ENCODE peak calls at places on chromosomes 16 and 17, in six cellular contexts. E is activated T-cell treated with anti-CD3 and anti-CD28 coated beads, Interleukin-2, amount 50 U/mL, for 48 hours; X is fibroblast of mammary gland; V is colonic mucosa; Z is activated naive CD8-positive, alpha-beta T cell treated with anti-CD3 and anti-CD28 coated beads, Interleukin-2, amount 10 ng/mL, durations not matched to agents 7 days and 5 days; B is brain pericyte. W is an unnamed sample.

GRCh38 chr17:11899494-11899893 is 97.8 kb downstream of the ZNF18 start:
- DNase-seq in X (no peak), V (no peak), B (no peak), Z (no peak), E (no peak), W (no peak)

GRCh38 chr16:54812229-54812628 is 118.4 kb upstream of the IRX5 start:
- DNase-seq in X (peak), Z (no peak), B (no peak), E (no peak), V (no peak), W (no peak)

GRCh38 chr16:70735141-70735979 is 49.5 kb upstream of the MTSS2 start:
- DNase-seq in X (peak), Z (no peak), B (peak), V (no peak), E (no peak), W (peak)

GRCh38 chr16:25691519-25692091 is at the start of gene HS3ST4:
- DNase-seq in X (no peak), V (no peak), B (no peak), Z (no peak), E (no peak), W (no peak)

GRCh38 chr16:85573696-85574641 is 39.2 kb upstream of the GSE1 start:
- DNase-seq in E (no peak), B (peak), X (peak), Z (no peak), V (no peak), W (no peak)

GRCh38 chr17:67359960-67360817 is 6.2 kb downstream of the PSMD12 start:
- DNase-seq in B (no peak), V (no peak), E (no peak), X (peak), Z (no peak), W (no peak)

GRCh38 chr17:56708670-56709410 is 115.3 kb downstream of the NOG start:
- DNase-seq in X (no peak), Z (no peak), E (no peak), V (no peak), B (no peak), W (no peak)

GRCh38 chr16:10877472-10877946 is 507 bp downstream of the CIITA start:
- DNase-seq in V (no peak), E (no peak), X (no peak), B (no peak), Z (no peak), W (no peak)

GRCh38 chr17:15307686-15308085 is 33.7 kb downstream of the TEKT3 start:
- DNase-seq in B (no peak), V (no peak), Z (no peak), E (no peak), X (peak), W (no peak)

GRCh38 chr16:84302111-84302954 is 7.7 kb downstream of the WFDC1 start:
- DNase-seq in V (no peak), X (no peak), B (no peak), E (no peak), Z (no peak), W (no peak)

GRCh38 chr17:53420035-53420641 is 402.6 kb upstream of the KIF2B start:
- DNase-seq in B (no peak), X (no peak), V (no peak), E (no peak), Z (no peak), W (no peak)

GRCh38 chr16:70575376-70575775 is 51.8 kb downstream of the SF3B3 start:
- DNase-seq in B (no peak), V (no peak), Z (no peak), X (no peak), E (no peak), W (no peak)

GRCh38 chr17:31581022-31581483 is 189.6 kb downstream of the RAB11FIP4 start:
- DNase-seq in X (peak), V (no peak), E (no peak), Z (no peak), B (peak), W (peak)

GRCh38 chr17:21452377-21453143 is 76.4 kb downstream of the KCNJ12 start:
- DNase-seq in V (peak), E (peak), Z (peak), X (peak), B (peak), W (peak)

GRCh38 chr17:60087882-60088669 is 9.4 kb upstream of the HEATR6 start:
- DNase-seq in Z (no peak), B (peak), E (no peak), V (peak), X (peak), W (no peak)

GRCh38 chr16:68776821-68777485 is 39.9 kb downstream of the CDH1 start:
- DNase-seq in V (no peak), E (no peak), Z (no peak), B (no peak), X (no peak), W (no peak)

GRCh38 chr17:8163978-8164814 is 1.4 kb upstream of the VAMP2 start:
- DNase-seq in X (peak), B (no peak), E (peak), V (peak), Z (peak), W (no peak)

GRCh38 chr16:55710466-55710865 is 54.7 kb downstream of the SLC6A2 start:
- DNase-seq in E (no peak), B (no peak), Z (no peak), X (no peak), V (no peak), W (no peak)

GRCh38 chr16:51500306-51500705 is 349.2 kb upstream of the SALL1 start:
- DNase-seq in E (no peak), B (no peak), Z (no peak), X (peak), V (no peak), W (no peak)

GRCh38 chr16:49601541-49601940 is 227.9 kb downstream of the C16orf78 start:
- DNase-seq in Z (no peak), B (no peak), V (no peak), E (no peak), X (no peak), W (no peak)

GRCh38 chr17:32517982-32518381 is 31.2 kb downstream of the CDK5R1 start:
- DNase-seq in B (no peak), E (no peak), X (no peak), V (no peak), Z (no peak), W (no peak)

GRCh38 chr16:21028728-21029127 is 121.9 kb downstream of the DNAH3 start:
- DNase-seq in B (no peak), V (no peak), X (peak), Z (no peak), E (no peak), W (no peak)

GRCh38 chr17:63842173-63842539 is 329 bp downstream of the SMARCD2 start:
- DNase-seq in V (peak), E (no peak), X (no peak), B (no peak), Z (no peak), W (no peak)

GRCh38 chr17:28735242-28735722 is 6.7 kb downstream of the NEK8 start:
- DNase-seq in V (no peak), E (no peak), Z (no peak), B (no peak), X (no peak), W (no peak)

GRCh38 chr17:13725286-13725990 is 123.7 kb upstream of the HS3ST3A1 start:
- DNase-seq in B (no peak), E (no peak), V (no peak), X (peak), Z (no peak), W (peak)

GRCh38 chr16:74322301-74322710 is 25.7 kb downstream of the PSMD7 start:
- DNase-seq in B (no peak), X (no peak), V (no peak), E (no peak), Z (no peak), W (no peak)

GRCh38 chr16:15897834-15898254 is 9.4 kb upstream of the CEP20 start:
- DNase-seq in E (peak), V (no peak), B (no peak), Z (no peak), X (peak), W (peak)

GRCh38 chr17:35185849-35186248 is 8.3 kb downstream of the SLC35G3 start:
- DNase-seq in V (no peak), Z (no peak), B (no peak), E (no peak), X (no peak), W (no peak)

GRCh38 chr17:59160203-59161025 is 4.9 kb downstream of the PRR11 start:
- DNase-seq in X (no peak), Z (no peak), B (no peak), V (no peak), E (no peak), W (no peak)

GRCh38 chr17:48427598-48427997 is 2.4 kb downstream of the SKAP1 start:
- DNase-seq in V (no peak), E (peak), X (no peak), Z (peak), B (no peak), W (no peak)

GRCh38 chr17:49738456-49739163 is 25.3 kb downstream of the FAM117A start:
- DNase-seq in Z (no peak), V (no peak), E (no peak), X (no peak), B (no peak), W (no peak)

GRCh38 chr16:88357306-88358032 is 25.3 kb upstream of the ZNF469 start:
- DNase-seq in X (no peak), Z (no peak), V (no peak), E (no peak), B (no peak), W (no peak)

GRCh38 chr17:56292628-56293027 is 139.4 kb downstream of the ANKFN1 start:
- DNase-seq in X (peak), B (no peak), Z (no peak), E (no peak), V (no peak), W (no peak)

GRCh38 chr17:72385482-72385881 is 264.7 kb downstream of the SOX9 start:
- DNase-seq in V (no peak), X (no peak), Z (no peak), E (no peak), B (no peak), W (no peak)

GRCh38 chr16:28477311-28477920 is 5.3 kb upstream of the NPIPB7 start:
- DNase-seq in V (peak), E (no peak), Z (peak), B (no peak), X (no peak), W (no peak)

GRCh38 chr17:57629470-57629869 is 115.6 kb downstream of the CCDC182 start:
- DNase-seq in Z (no peak), V (no peak), E (no peak), B (no peak), X (no peak), W (no peak)

GRCh38 chr17:62648247-62648953 is 20.9 kb downstream of the MRC2 start:
- DNase-seq in V (no peak), E (no peak), X (no peak), B (no peak), Z (no peak), W (no peak)

W was measured in stromal cell of bone marrow.